ENCODE peak calls at places on chromosome 20, in eight cellular contexts. B is vagina, A is GM12892, X is endothelial cell of umbilical vein, K is transverse colon, M is GM12891, T is HepG2, N is sigmoid colon. E is an unnamed sample.

GRCh38 chr20:16615199-16615598 is 42.0 kb upstream of the KIF16B start:
- DNase-seq in B (no peak), N (no peak), T (no peak), A (no peak), K (peak), M (no peak), X (peak), E (peak)

GRCh38 chr20:32249030-32249738 is 28.3 kb upstream of the KIF3B start:
- DNase-seq in B (no peak), X (no peak), M (no peak), T (no peak), K (no peak), N (no peak), A (no peak), E (no peak)

GRCh38 chr20:33443006-33443511 is 504 bp downstream of the SNTA1 start:
- DNase-seq in N (peak), X (no peak), T (no peak), A (no peak), B (no peak), M (peak), K (peak), E (peak)

GRCh38 chr20:13342469-13343242 is 121.6 kb downstream of the ISM1 start:
- DNase-seq in N (no peak), K (no peak), B (no peak), A (no peak), M (no peak), T (no peak), X (no peak), E (no peak)

GRCh38 chr20:22717466-22717865 is 133.1 kb upstream of the FOXA2 start:
- DNase-seq in K (peak), N (no peak), A (no peak), T (no peak), M (no peak), X (peak), B (no peak), E (no peak)

GRCh38 chr20:20369353-20370086 is 1.6 kb downstream of the INSM1 start:
- DNase-seq in N (no peak), B (no peak), M (no peak), X (no peak), K (peak), A (no peak), T (no peak), E (peak)

GRCh38 chr20:37956099-37956498 is 53.2 kb downstream of the VSTM2L start:
- DNase-seq in X (no peak), K (no peak), B (no peak), A (no peak), N (no peak), M (no peak), T (no peak), E (no peak)

GRCh38 chr20:32702706-32703425 is 29.1 kb upstream of the C20orf203 start:
- DNase-seq in A (no peak), B (no peak), K (no peak), N (no peak), X (no peak), T (no peak), M (no peak), E (no peak)

GRCh38 chr20:21663465-21663864 is 42.0 kb upstream of the PAX1 start:
- DNase-seq in A (no peak), M (no peak), N (no peak), B (no peak), K (no peak), T (no peak), X (no peak), E (no peak)

GRCh38 chr20:53917145-53918009 is 153.0 kb downstream of the BCAS1 start:
- DNase-seq in M (no peak), X (peak), T (no peak), B (no peak), N (peak), A (no peak), K (peak), E (no peak)

GRCh38 chr20:53914861-53915458 is 155.4 kb downstream of the BCAS1 start:
- DNase-seq in M (no peak), T (no peak), K (no peak), N (no peak), B (no peak), X (peak), A (no peak), E (peak)

GRCh38 chr20:53914091-53914860 is 156.1 kb downstream of the BCAS1 start:
- DNase-seq in X (no peak), A (no peak), B (no peak), T (no peak), M (no peak), K (peak), N (no peak), E (no peak)

GRCh38 chr20:53916173-53916512 is 154.3 kb downstream of the BCAS1 start:
- DNase-seq in A (no peak), N (no peak), X (no peak), T (no peak), K (no peak), B (no peak), M (no peak), E (no peak)

GRCh38 chr20:53915459-53916172 is 154.8 kb downstream of the BCAS1 start:
- DNase-seq in A (peak), N (peak), T (peak), K (peak), X (peak), B (no peak), M (no peak), E (peak)
- TF ChIP-seq POLR2AphosphoS5 in A (no peak), N (peak), T (no peak), K (peak), X (no peak), B (peak), M (no peak), E (no peak)

DNA sequence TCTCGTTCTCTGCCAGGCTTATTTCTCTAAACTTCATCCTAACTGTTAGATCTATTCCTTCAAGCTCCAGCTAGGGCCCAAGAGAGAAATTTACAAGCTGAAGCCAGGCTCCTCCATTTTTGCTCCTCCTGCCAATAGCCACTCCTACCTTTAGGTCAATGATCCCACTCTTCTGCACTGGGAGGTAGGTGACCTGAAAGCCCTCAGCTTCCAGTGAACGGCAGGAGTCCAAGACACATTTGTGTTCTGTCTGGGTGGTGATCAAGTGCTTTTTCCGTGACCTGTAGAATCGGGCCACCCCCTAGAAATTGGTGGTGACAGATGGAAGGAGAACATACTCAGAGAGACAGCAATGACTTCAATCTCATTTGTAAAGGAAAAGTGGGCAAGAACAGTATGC is 8.9 kb downstream of the NFS1 start:
- DNase-seq in M (no peak), B (no peak), K (no peak), T (no peak), X (no peak), N (peak), A (no peak), E (no peak)
- TF ChIP-seq POLR2AphosphoS5 in M (no peak), B (no peak), K (no peak), T (no peak), X (no peak), N (no peak), A (no peak), E (no peak)

DNA sequence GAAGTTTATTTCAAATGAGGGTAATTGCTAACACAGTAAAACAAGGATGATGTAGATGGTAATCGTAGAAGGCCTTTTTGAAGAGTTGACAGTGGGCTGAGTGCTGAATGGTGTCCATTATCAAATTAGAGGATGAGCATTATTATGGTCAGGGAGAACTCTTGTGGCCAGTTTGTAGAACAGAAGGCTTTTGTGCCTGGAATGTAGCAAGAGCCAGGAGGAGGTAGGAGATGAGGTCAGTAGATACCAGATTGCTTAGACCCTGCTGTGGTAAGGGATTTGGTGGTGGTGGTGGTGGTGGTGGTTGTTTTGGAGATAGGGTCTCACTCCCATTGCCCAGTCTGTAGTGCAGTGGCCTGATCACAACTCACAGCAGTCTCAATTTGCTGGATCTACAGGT is 6.2 kb downstream of the CSE1L start:
- DNase-seq in M (no peak), T (peak), X (no peak), K (no peak), N (no peak), A (no peak), B (no peak), E (no peak)
- TF ChIP-seq POLR2AphosphoS5 in M (no peak), T (no peak), X (no peak), K (no peak), N (no peak), A (no peak), B (no peak), E (no peak)

GRCh38 chr20:39986231-39986904 is 702.7 kb downstream of the MAFB start:
- DNase-seq in X (no peak), K (peak), A (no peak), M (no peak), B (no peak), N (peak), T (no peak), E (peak)
- TF ChIP-seq POLR2AphosphoS5 in X (no peak), K (peak), A (no peak), M (no peak), B (no peak), N (peak), T (no peak), E (no peak)

GRCh38 chr20:34891166-34892062 is 15.0 kb downstream of the ACSS2 start:
- DNase-seq in T (no peak), B (no peak), A (no peak), K (no peak), N (no peak), X (no peak), M (no peak), E (no peak)
- TF ChIP-seq POLR2AphosphoS5 in T (no peak), B (no peak), A (no peak), K (no peak), N (no peak), X (no peak), M (no peak), E (no peak)

GRCh38 chr20:58018590-58018989 is 209.9 kb downstream of the ANKRD60 start:
- DNase-seq in T (no peak), K (no peak), M (no peak), X (no peak), N (no peak), A (no peak), B (no peak), E (no peak)

GRCh38 chr20:58019027-58019849 is 209.2 kb downstream of the ANKRD60 start:
- DNase-seq in X (no peak), A (no peak), M (no peak), K (no peak), N (no peak), T (no peak), B (no peak), E (no peak)

GRCh38 chr20:58016779-58017178 is 211.7 kb downstream of the ANKRD60 start:
- DNase-seq in X (no peak), N (no peak), T (no peak), B (no peak), K (no peak), M (no peak), A (no peak), E (no peak)

GRCh38 chr20:58017970-58018530 is 210.4 kb downstream of the ANKRD60 start:
- DNase-seq in K (no peak), M (no peak), A (no peak), B (no peak), T (no peak), X (no peak), N (no peak), E (no peak)

DNA sequence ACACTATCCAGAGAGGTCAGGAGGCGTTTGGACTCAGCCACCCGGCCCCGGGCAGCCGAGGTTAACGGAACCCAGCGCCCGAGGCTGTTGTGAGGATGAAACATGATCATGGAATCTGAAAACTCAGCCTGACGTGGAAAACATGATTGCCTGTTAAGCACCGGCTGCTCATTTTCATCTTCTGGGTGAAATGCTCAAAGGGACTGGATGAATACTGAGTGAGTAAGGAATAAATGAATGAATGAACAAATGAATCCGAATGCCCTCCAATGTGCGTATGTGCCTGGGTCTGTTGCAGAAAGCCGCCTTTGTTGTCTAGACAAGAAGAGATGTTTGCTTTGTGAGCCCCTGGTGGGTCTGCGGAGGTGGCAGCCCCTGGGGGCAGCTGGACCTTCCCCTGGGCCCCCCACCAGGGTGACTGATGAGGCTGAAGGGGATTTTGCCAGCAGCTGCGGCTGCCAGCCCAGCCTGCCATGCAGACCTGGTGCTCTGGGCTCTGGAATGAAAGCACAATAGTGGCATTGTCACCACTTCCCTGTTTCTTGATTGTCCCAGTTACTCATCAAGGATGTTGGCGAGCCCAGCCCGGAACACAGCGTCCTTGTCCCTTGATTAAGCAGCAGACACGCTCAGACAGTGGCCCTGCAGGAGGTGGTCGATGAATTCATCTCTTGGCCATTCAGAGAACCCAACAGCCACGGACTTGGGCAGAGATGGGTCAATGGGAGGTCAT is 211.1 kb downstream of the ANKRD60 start:
- DNase-seq in X (no peak), B (no peak), K (peak), N (peak), M (no peak), T (peak), A (no peak), E (no peak)
- TF ChIP-seq POLR2AphosphoS5 in X (no peak), B (peak), K (peak), N (peak), M (no peak), T (no peak), A (no peak), E (no peak)

GRCh38 chr20:62336775-62337557 is 30.1 kb downstream of the LAMA5 start:
- DNase-seq in A (no peak), X (no peak), B (no peak), T (no peak), N (no peak), M (no peak), K (no peak), E (no peak)
- TF ChIP-seq POLR2AphosphoS5 in A (no peak), X (no peak), B (no peak), T (no peak), N (no peak), M (no peak), K (no peak), E (no peak)

GRCh38 chr20:2527762-2528161 is 8.6 kb upstream of the TMC2 start:
- DNase-seq in A (no peak), K (no peak), X (no peak), M (no peak), N (no peak), T (no peak), B (no peak), E (no peak)

GRCh38 chr20:2528671-2529070 is 7.7 kb upstream of the TMC2 start:
- DNase-seq in K (no peak), A (no peak), T (no peak), N (no peak), B (no peak), M (no peak), X (no peak), E (no peak)

GRCh38 chr20:2523919-2524434 is 12.4 kb upstream of the TMC2 start:
- DNase-seq in T (no peak), X (no peak), A (no peak), B (no peak), K (no peak), M (no peak), N (no peak), E (no peak)

GRCh38 chr20:2521369-2522305 is 12.9 kb upstream of the ZNF343 start:
- DNase-seq in B (no peak), M (no peak), A (no peak), K (peak), T (peak), N (no peak), X (peak), E (peak)

GRCh38 chr20:2524435-2525272 is 11.7 kb upstream of the TMC2 start:
- DNase-seq in B (no peak), K (peak), A (peak), T (peak), X (peak), N (peak), M (peak), E (peak)
- TF ChIP-seq POLR2AphosphoS5 in B (peak), K (peak), A (no peak), T (peak), X (peak), N (peak), M (no peak), E (peak)

GRCh38 chr20:44580581-44581268 is 1.7 kb upstream of the PKIG start:
- DNase-seq in A (no peak), N (no peak), B (no peak), M (no peak), K (no peak), T (no peak), X (peak), E (no peak)

GRCh38 chr20:44584103-44584690 is 1.8 kb downstream of the PKIG start:
- DNase-seq in A (no peak), N (no peak), X (no peak), K (no peak), B (no peak), M (no peak), T (no peak), E (no peak)

GRCh38 chr20:44581515-44581914 is 864 bp upstream of the PKIG start:
- DNase-seq in T (no peak), N (no peak), B (no peak), A (no peak), K (no peak), M (no peak), X (peak), E (no peak)

GRCh38 chr20:44583179-44583578 is 800 bp downstream of the PKIG start:
- DNase-seq in A (no peak), T (no peak), M (no peak), K (no peak), B (no peak), N (no peak), X (peak), E (no peak)

GRCh38 chr20:44582321-44583025 is at the start of gene PKIG:
- DNase-seq in T (no peak), X (peak), B (no peak), N (peak), A (no peak), K (no peak), M (no peak), E (no peak)
- TF ChIP-seq POLR2AphosphoS5 in T (no peak), X (peak), B (peak), N (peak), A (no peak), K (peak), M (no peak), E (no peak)

GRCh38 chr20:50711113-50711825 is 19.9 kb upstream of the RIPOR3 start:
- DNase-seq in K (no peak), T (no peak), X (no peak), M (no peak), B (no peak), N (no peak), A (no peak), E (no peak)
- TF ChIP-seq POLR2AphosphoS5 in K (no peak), T (no peak), X (no peak), M (no peak), B (no peak), N (no peak), A (no peak), E (no peak)